ENCODE peak calls at places on chromosomes 12 and 14, in four cellular contexts. One of them, this sample, is unnamed.

GRCh38 chr14:87494010-87494409 is 499.0 kb downstream of the GALC start:
- DNase-seq in H1: no peak
- DNase-seq in upper lobe of right lung: no peak
- DNase-seq in GM23338: peak
- DNase-seq in this sample: no peak

GRCh38 chr12:120368789-120369475 is at the start of gene MSI1:
- DNase-seq in H1: peak
- DNase-seq in upper lobe of right lung: no peak
- DNase-seq in GM23338: peak
- DNase-seq in this sample: no peak

GRCh38 chr12:106506691-106507090 is 76.1 kb upstream of the RFX4 start:
- DNase-seq in H1: no peak
- DNase-seq in upper lobe of right lung: no peak
- DNase-seq in GM23338: no peak
- DNase-seq in this sample: no peak

GRCh38 chr12:75478395-75478794 is 2.2 kb upstream of the GLIPR1 start:
- DNase-seq in H1: no peak
- DNase-seq in GM23338: no peak
- DNase-seq in upper lobe of right lung: no peak
- DNase-seq in this sample: no peak

GRCh38 chr14:88829685-88830302 is 5.3 kb downstream of the TTC8 start:
- DNase-seq in H1: no peak
- DNase-seq in GM23338: no peak
- DNase-seq in upper lobe of right lung: no peak
- DNase-seq in this sample: no peak

GRCh38 chr12:11846504-11846903 is 197.0 kb downstream of the ETV6 start:
- DNase-seq in H1: no peak
- DNase-seq in upper lobe of right lung: no peak
- DNase-seq in GM23338: no peak
- DNase-seq in this sample: no peak

GRCh38 chr12:116263431-116263830 is 14.1 kb downstream of the MED13L start:
- DNase-seq in GM23338: no peak
- DNase-seq in H1: no peak
- DNase-seq in upper lobe of right lung: no peak
- DNase-seq in this sample: no peak

GRCh38 chr12:69196302-69197288 is 42.8 kb upstream of the CPSF6 start:
- DNase-seq in H1: no peak
- DNase-seq in GM23338: peak
- DNase-seq in upper lobe of right lung: no peak
- DNase-seq in this sample: no peak

GRCh38 chr12:26334621-26335124 is 139.3 kb downstream of the SSPN start:
- DNase-seq in upper lobe of right lung: no peak
- DNase-seq in GM23338: no peak
- DNase-seq in H1: no peak
- DNase-seq in this sample: no peak

DNA sequence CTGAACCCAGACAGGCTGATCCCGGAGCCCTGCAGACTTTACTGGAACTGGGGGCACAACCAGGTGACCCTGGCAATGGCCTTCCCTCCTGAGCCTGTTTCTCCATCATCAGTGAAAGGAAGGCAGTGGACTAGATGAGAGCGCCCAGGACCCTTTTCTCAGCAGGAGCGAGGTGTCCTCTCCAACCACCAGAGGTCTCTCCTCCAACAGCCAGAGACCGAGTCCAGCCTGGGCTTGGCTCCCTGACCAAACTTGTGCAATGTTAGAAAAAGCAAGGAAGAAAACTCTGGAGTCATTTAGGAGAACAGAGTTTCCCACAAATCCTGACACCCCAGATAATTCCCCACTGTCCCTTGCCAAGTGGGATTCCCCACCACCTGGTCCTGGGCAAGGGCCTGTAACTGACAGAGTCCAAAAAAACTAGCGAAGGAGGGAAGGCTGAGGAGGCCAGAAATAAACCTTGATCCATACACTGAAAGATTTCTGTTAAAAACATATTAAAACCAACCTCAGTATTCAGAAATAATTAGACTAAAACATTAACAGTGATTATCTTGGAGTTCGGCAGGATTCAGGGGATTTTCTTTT is 9.0 kb downstream of the RPS6KL1 start:
- DNase-seq in upper lobe of right lung: no peak
- DNase-seq in GM23338: peak
- DNase-seq in H1: no peak
- DNase-seq in this sample: no peak
- H3K27ac ChIP-seq in upper lobe of right lung: no peak
- H3K27ac ChIP-seq in GM23338: no peak
- H3K27ac ChIP-seq in H1: no peak
- H3K27ac ChIP-seq in this sample: no peak

GRCh38 chr12:57623385-57623784 is 9.6 kb downstream of the B4GALNT1 start:
- DNase-seq in GM23338: no peak
- DNase-seq in H1: no peak
- DNase-seq in upper lobe of right lung: no peak
- DNase-seq in this sample: no peak

GRCh38 chr12:57620245-57620935 is 9.2 kb downstream of the ARHGEF25 start:
- DNase-seq in upper lobe of right lung: no peak
- DNase-seq in H1: peak
- DNase-seq in GM23338: no peak
- DNase-seq in this sample: no peak

GRCh38 chr12:57622293-57623245 is 10.4 kb downstream of the B4GALNT1 start:
- DNase-seq in GM23338: no peak
- DNase-seq in H1: no peak
- DNase-seq in upper lobe of right lung: no peak
- DNase-seq in this sample: no peak

GRCh38 chr12:57620936-57621496 is 9.8 kb downstream of the ARHGEF25 start:
- DNase-seq in GM23338: peak
- DNase-seq in upper lobe of right lung: no peak
- DNase-seq in H1: peak
- DNase-seq in this sample: peak

DNA sequence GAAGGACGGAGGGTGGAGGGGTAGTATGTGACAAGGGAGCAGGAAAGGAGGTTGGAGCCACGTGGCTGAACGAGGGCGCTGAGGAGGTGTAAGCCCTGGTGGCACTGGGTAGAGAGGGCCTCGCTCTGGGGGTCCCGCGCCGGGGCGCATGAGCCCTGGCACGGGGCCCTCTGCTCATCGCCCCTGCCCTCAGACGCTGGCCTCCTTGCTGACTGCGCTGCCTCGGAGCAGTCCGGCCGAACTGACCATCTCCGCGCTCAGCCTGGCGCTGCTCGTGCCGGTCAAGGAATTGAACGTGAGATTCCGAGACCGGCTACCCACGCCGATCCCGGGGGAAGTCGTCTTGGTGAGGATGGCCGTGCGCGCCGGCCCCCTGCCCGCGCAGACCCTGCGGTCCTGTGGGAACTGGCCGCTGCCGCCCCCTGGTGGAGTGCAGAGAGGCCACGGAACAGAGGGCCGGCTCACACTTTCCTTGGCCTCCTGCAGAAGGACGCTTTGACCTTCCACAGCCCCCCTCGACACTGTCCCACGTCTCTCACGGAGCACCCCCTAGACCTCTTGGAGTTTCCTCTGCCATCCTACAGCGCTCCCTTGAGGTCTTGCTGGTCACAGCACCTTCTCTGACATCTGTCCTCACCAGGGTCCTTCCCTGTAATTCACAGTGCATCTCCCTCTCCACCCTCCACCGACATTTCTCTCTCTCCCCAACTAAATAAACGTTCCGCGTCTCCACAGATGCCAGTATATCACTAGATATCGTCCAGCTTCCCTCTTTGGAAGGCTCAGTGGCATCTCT is 10.5 kb downstream of the ARHGEF25 start:
- DNase-seq in upper lobe of right lung: peak
- DNase-seq in GM23338: peak
- DNase-seq in H1: peak
- DNase-seq in this sample: peak
- TF ChIP-seq CTCF in upper lobe of right lung: peak
- TF ChIP-seq CTCF in GM23338: peak
- TF ChIP-seq CTCF in H1: no peak
- TF ChIP-seq CTCF in this sample: peak

DNA sequence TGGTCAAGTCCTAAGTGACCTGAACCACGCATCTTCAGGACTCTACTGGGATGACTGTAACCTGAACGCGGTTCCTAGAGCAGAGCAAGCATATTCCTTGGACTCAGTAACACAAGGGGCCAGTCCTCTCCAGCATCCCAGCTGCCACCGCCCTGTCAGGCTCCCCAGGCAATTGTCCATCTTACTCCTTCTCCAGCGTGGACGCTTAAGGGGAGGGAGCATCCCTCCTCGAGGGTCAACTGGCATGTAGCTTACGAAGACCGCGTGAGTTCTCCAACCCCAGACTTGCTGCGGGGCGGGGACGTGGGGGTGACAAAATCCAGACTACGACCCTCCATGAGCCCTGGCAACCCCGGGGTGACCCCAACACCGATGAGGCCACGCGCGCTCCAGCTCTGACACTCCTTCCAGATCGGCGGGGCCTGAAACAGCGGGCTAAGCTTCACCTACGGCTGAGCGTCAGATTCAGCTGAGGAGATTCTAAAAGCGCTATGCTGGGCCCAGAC is 868 bp upstream of the MTHFD1 start:
- DNase-seq in GM23338: peak
- DNase-seq in H1: no peak
- DNase-seq in upper lobe of right lung: no peak
- DNase-seq in this sample: peak
- H3K27ac ChIP-seq in GM23338: peak
- H3K27ac ChIP-seq in H1: peak
- H3K27ac ChIP-seq in upper lobe of right lung: peak
- H3K27ac ChIP-seq in this sample: peak

GRCh38 chr14:21923820-21924219 is 250.2 kb upstream of the OR4E1 start:
- DNase-seq in GM23338: no peak
- DNase-seq in H1: no peak
- DNase-seq in upper lobe of right lung: no peak
- DNase-seq in this sample: no peak

GRCh38 chr14:21921453-21921852 is 247.8 kb upstream of the OR4E1 start:
- DNase-seq in upper lobe of right lung: no peak
- DNase-seq in GM23338: no peak
- DNase-seq in H1: no peak
- DNase-seq in this sample: no peak

GRCh38 chr14:21924479-21924878 is 250.9 kb upstream of the OR4E1 start:
- DNase-seq in upper lobe of right lung: no peak
- DNase-seq in GM23338: peak
- DNase-seq in H1: no peak
- DNase-seq in this sample: no peak
- TF ChIP-seq CTCF in upper lobe of right lung: no peak
- TF ChIP-seq CTCF in GM23338: peak
- TF ChIP-seq CTCF in H1: peak
- TF ChIP-seq CTCF in this sample: no peak

GRCh38 chr12:62865860-62866407 is 69.0 kb downstream of the PPM1H start:
- DNase-seq in H1: no peak
- DNase-seq in GM23338: peak
- DNase-seq in upper lobe of right lung: no peak
- DNase-seq in this sample: no peak

GRCh38 chr12:62861586-62861985 is 73.4 kb downstream of the PPM1H start:
- DNase-seq in H1: no peak
- DNase-seq in GM23338: no peak
- DNase-seq in upper lobe of right lung: no peak
- DNase-seq in this sample: no peak

GRCh38 chr12:62866451-62867082 is 68.4 kb downstream of the PPM1H start:
- DNase-seq in GM23338: peak
- DNase-seq in H1: no peak
- DNase-seq in upper lobe of right lung: no peak
- DNase-seq in this sample: no peak

GRCh38 chr12:62862259-62862881 is 72.6 kb downstream of the PPM1H start:
- DNase-seq in H1: no peak
- DNase-seq in upper lobe of right lung: no peak
- DNase-seq in GM23338: no peak
- DNase-seq in this sample: no peak

DNA sequence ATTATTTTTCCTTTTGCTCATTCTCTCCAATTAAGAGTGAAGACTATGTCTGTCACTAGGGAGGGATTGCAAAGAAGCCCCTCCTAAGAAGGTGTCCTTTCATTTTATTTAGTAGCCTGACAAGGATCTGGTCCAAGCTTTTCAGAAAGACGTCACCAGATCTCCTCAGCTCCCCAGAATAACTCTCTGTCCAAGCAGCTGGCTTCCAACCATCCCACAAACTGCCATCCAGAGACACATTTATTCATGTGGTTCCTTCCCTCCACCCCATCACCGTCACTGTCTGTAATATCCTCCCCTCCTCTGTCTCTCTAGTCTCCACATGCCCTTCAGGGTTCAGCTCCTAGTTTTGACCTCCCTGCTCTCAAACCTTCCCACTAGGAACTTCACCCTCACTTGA is 69.9 kb downstream of the PPM1H start:
- DNase-seq in H1: no peak
- DNase-seq in upper lobe of right lung: no peak
- DNase-seq in GM23338: no peak
- DNase-seq in this sample: no peak
- H3K27ac ChIP-seq in H1: no peak
- H3K27ac ChIP-seq in upper lobe of right lung: no peak
- H3K27ac ChIP-seq in GM23338: no peak
- H3K27ac ChIP-seq in this sample: no peak